ENCODE peak calls at places on chromosome 22, in five cellular contexts. One of them, this sample, is unnamed.

GRCh38 chr22:45026511-45026910 is 16.7 kb upstream of the PHF21B start:
- DNase-seq in heart left ventricle: no peak
- DNase-seq in NB4: peak; percentile 13
- DNase-seq in fibroblast of villous mesenchyme: no peak
- DNase-seq in cardiac muscle cell: no peak
- DNase-seq in this sample: no peak

GRCh38 chr22:47788461-47788860 is 1026.0 kb downstream of the TBC1D22A start:
- DNase-seq in NB4: no peak
- DNase-seq in cardiac muscle cell: no peak
- DNase-seq in fibroblast of villous mesenchyme: no peak
- DNase-seq in heart left ventricle: no peak
- DNase-seq in this sample: no peak

GRCh38 chr22:46701262-46701661 is 36.8 kb downstream of the CERK start:
- DNase-seq in NB4: no peak
- DNase-seq in cardiac muscle cell: no peak
- DNase-seq in fibroblast of villous mesenchyme: no peak
- DNase-seq in heart left ventricle: no peak
- DNase-seq in this sample: no peak

GRCh38 chr22:31241200-31241599 is 29.1 kb downstream of the LIMK2 start:
- DNase-seq in fibroblast of villous mesenchyme: no peak
- DNase-seq in heart left ventricle: no peak
- DNase-seq in NB4: no peak
- DNase-seq in cardiac muscle cell: no peak
- DNase-seq in this sample: peak; percentile 4

GRCh38 chr22:30717331-30717921 is 22.8 kb downstream of the OSBP2 start:
- DNase-seq in heart left ventricle: no peak
- DNase-seq in fibroblast of villous mesenchyme: peak; percentile 53
- DNase-seq in NB4: no peak
- DNase-seq in cardiac muscle cell: no peak
- DNase-seq in this sample: peak; percentile 78

GRCh38 chr22:21012446-21013407 is 2.2 kb upstream of the P2RX6 start:
- DNase-seq in fibroblast of villous mesenchyme: no peak
- DNase-seq in heart left ventricle: no peak
- DNase-seq in NB4: no peak
- DNase-seq in cardiac muscle cell: no peak
- DNase-seq in this sample: no peak

GRCh38 chr22:49257551-49257951 is 570.1 kb downstream of the BRD1 start:
- DNase-seq in NB4: no peak
- DNase-seq in fibroblast of villous mesenchyme: no peak
- DNase-seq in heart left ventricle: no peak
- DNase-seq in cardiac muscle cell: no peak
- DNase-seq in this sample: no peak

GRCh38 chr22:49869091-49869830 is 15.6 kb downstream of the ZBED4 start:
- DNase-seq in heart left ventricle: no peak
- DNase-seq in fibroblast of villous mesenchyme: no peak
- DNase-seq in cardiac muscle cell: no peak
- DNase-seq in NB4: no peak
- DNase-seq in this sample: no peak

GRCh38 chr22:39348909-39349505 is 784 bp upstream of the SYNGR1 start:
- DNase-seq in heart left ventricle: no peak
- DNase-seq in fibroblast of villous mesenchyme: no peak
- DNase-seq in NB4: peak; percentile 82
- DNase-seq in cardiac muscle cell: no peak
- DNase-seq in this sample: no peak

GRCh38 chr22:50714150-50714549 is 23.9 kb upstream of the ACR start:
- DNase-seq in NB4: no peak
- DNase-seq in heart left ventricle: no peak
- DNase-seq in fibroblast of villous mesenchyme: no peak
- DNase-seq in cardiac muscle cell: no peak
- DNase-seq in this sample: no peak

GRCh38 chr22:20531404-20532181 is 24.2 kb downstream of the MED15 start:
- DNase-seq in fibroblast of villous mesenchyme: peak; percentile 93
- DNase-seq in cardiac muscle cell: peak; percentile 77
- DNase-seq in NB4: no peak
- DNase-seq in heart left ventricle: peak; percentile 61
- DNase-seq in this sample: peak; percentile 90

GRCh38 chr22:42188808-42189447 is 58.3 kb upstream of the CYP2D6 start:
- DNase-seq in fibroblast of villous mesenchyme: no peak
- DNase-seq in NB4: peak; percentile 59
- DNase-seq in heart left ventricle: no peak
- DNase-seq in cardiac muscle cell: no peak
- DNase-seq in this sample: peak; percentile 38

GRCh38 chr22:40612291-40612740 is 24.2 kb downstream of the MRTFA start:
- DNase-seq in NB4: no peak
- DNase-seq in fibroblast of villous mesenchyme: no peak
- DNase-seq in heart left ventricle: no peak
- DNase-seq in cardiac muscle cell: no peak
- DNase-seq in this sample: no peak

DNA sequence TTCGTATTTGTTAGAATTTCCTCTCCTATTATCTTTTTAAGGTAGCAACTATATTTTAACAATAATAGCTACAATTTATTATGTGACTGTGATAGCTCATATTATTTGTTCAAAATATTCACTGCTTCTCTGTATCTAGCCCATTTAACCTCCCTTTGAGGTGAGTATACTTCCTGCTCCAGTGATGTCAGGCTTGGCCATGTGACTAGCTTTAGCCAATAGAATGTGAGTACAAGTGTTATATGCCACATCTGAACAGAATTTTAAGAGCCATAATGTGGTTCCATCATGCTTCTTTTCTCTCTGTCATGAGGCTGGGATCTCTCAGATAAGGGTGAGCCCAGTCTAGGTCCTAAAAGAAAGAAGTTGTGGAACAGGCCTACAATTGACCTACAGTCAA is 217.6 kb downstream of the TTC28 start:
- DNase-seq in heart left ventricle: no peak
- DNase-seq in cardiac muscle cell: no peak
- DNase-seq in fibroblast of villous mesenchyme: no peak
- DNase-seq in NB4: no peak
- DNase-seq in this sample: no peak
- TF ChIP-seq CTCF in heart left ventricle: no peak
- TF ChIP-seq CTCF in cardiac muscle cell: no peak
- TF ChIP-seq CTCF in fibroblast of villous mesenchyme: no peak
- TF ChIP-seq CTCF in NB4: no peak
- TF ChIP-seq CTCF in this sample: no peak

DNA sequence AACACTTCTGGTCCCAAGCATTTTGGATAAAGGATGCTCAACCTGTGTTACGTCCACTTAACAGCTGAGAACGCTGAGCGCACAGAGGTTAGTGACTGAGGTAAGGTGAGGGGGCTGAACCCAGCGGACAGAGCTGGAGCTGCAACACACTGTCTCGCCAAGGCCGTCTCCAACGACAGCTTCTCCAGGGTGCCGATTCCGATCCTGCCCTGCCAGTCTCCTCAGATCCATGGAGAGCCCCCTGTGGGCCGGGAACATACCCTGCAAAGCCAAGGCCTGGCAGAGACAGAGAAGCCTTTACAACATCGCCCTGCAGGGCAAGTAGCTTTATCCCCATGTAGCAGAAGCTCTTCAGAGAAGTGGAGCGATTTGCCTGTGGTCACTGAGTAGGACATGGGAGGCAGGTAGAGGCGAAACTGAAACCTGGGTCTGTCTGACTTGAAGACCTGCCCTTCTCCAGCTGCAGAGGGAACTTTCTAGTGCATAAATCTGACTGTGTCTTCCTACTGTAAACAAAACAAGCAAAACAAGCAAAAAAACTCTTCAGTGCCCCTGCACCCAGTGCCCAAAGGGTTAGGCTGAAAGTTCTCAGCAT is 72.8 kb downstream of the SCUBE1 start:
- DNase-seq in cardiac muscle cell: no peak
- DNase-seq in NB4: no peak
- DNase-seq in fibroblast of villous mesenchyme: no peak
- DNase-seq in heart left ventricle: no peak
- DNase-seq in this sample: no peak
- TF ChIP-seq CTCF in cardiac muscle cell: peak; percentile 33
- TF ChIP-seq CTCF in NB4: peak; percentile 16
- TF ChIP-seq CTCF in fibroblast of villous mesenchyme: peak; percentile 38
- TF ChIP-seq CTCF in heart left ventricle: no peak
- TF ChIP-seq CTCF in this sample: peak; percentile 56

GRCh38 chr22:38223289-38223960 is 21.6 kb downstream of the MAFF start:
- DNase-seq in NB4: no peak
- DNase-seq in cardiac muscle cell: no peak
- DNase-seq in heart left ventricle: no peak
- DNase-seq in fibroblast of villous mesenchyme: no peak
- DNase-seq in this sample: no peak
- TF ChIP-seq CTCF in NB4: no peak
- TF ChIP-seq CTCF in cardiac muscle cell: no peak
- TF ChIP-seq CTCF in heart left ventricle: no peak
- TF ChIP-seq CTCF in fibroblast of villous mesenchyme: no peak
- TF ChIP-seq CTCF in this sample: peak; percentile 41

DNA sequence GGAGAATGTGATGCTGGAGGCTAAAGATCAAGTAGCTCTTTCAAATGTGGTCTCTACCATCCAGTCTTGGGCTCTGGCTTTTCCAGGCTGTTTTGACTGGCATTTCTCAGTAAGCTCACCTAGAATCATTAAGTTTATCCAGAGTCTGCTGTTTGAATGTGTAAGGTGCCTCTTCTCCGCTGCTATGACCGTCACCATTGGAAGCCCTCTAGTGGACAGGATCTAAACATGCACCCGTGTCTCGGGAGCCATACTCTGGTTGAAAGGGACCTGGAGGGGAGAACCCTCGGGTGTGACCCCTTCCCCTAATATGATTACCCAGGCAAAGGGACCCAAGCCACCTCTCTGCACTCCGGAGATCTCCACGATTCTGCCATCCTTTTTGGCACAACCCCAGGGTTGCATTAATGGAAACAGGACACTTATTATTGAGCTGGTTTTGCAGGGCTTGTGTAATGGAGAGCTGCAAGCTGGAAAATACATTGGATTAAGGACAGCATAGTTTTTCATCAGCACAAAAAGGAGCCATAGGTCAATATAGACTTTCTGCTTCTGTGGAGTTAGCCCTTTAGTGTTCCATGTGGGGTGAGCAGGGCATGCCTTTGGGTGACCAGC is 191.0 kb upstream of the LARGE1 start:
- DNase-seq in NB4: peak; percentile 43
- DNase-seq in heart left ventricle: peak; percentile 8
- DNase-seq in fibroblast of villous mesenchyme: peak; percentile 3
- DNase-seq in cardiac muscle cell: peak; percentile 55
- DNase-seq in this sample: no peak
- TF ChIP-seq CTCF in NB4: peak; percentile 72
- TF ChIP-seq CTCF in heart left ventricle: peak; percentile 62
- TF ChIP-seq CTCF in fibroblast of villous mesenchyme: peak; percentile 51
- TF ChIP-seq CTCF in cardiac muscle cell: peak; percentile 54
- TF ChIP-seq CTCF in this sample: peak; percentile 74

This sample was measured in HFFc6.